ENCODE peak calls at places on chromosomes 7 and 10, in ten cellular contexts. One of them, this sample, is unnamed.

GRCh38 chr7:22849662-22850061 is 27.0 kb upstream of the TOMM7 start:
- DNase-seq in tibial nerve: no peak
- DNase-seq in adrenal gland: no peak
- DNase-seq in psoas muscle: no peak
- DNase-seq in kidney: no peak
- DNase-seq in Calu3: no peak
- DNase-seq in AG09309: no peak
- DNase-seq in sigmoid colon: no peak
- DNase-seq in choroid plexus epithelial cell: no peak
- DNase-seq in PC-9: no peak
- DNase-seq in this sample: no peak

GRCh38 chr7:46352335-46352954 is 431.4 kb upstream of the IGFBP3 start:
- DNase-seq in tibial nerve: peak; percentile 49
- DNase-seq in adrenal gland: peak; percentile 52
- DNase-seq in psoas muscle: no peak
- DNase-seq in kidney: no peak
- DNase-seq in Calu3: peak; percentile 78
- DNase-seq in AG09309: peak; percentile 23
- DNase-seq in sigmoid colon: no peak
- DNase-seq in choroid plexus epithelial cell: peak; percentile 79
- DNase-seq in PC-9: peak; percentile 81
- DNase-seq in this sample: no peak

GRCh38 chr10:15751048-15751447 is 31.3 kb upstream of the ITGA8 start:
- DNase-seq in tibial nerve: no peak
- DNase-seq in adrenal gland: no peak
- DNase-seq in psoas muscle: no peak
- DNase-seq in kidney: no peak
- DNase-seq in Calu3: no peak
- DNase-seq in AG09309: no peak
- DNase-seq in sigmoid colon: no peak
- DNase-seq in choroid plexus epithelial cell: no peak
- DNase-seq in PC-9: no peak
- DNase-seq in this sample: no peak

GRCh38 chr7:20906791-20907190 is 120.1 kb upstream of the SP8 start:
- DNase-seq in tibial nerve: no peak
- DNase-seq in adrenal gland: no peak
- DNase-seq in psoas muscle: no peak
- DNase-seq in kidney: no peak
- DNase-seq in Calu3: no peak
- DNase-seq in AG09309: no peak
- DNase-seq in sigmoid colon: no peak
- DNase-seq in choroid plexus epithelial cell: no peak
- DNase-seq in PC-9: no peak
- DNase-seq in this sample: no peak

GRCh38 chr7:82593780-82594179 is 150.2 kb upstream of the CACNA2D1 start:
- DNase-seq in tibial nerve: no peak
- DNase-seq in adrenal gland: no peak
- DNase-seq in psoas muscle: no peak
- DNase-seq in kidney: no peak
- DNase-seq in Calu3: no peak
- DNase-seq in AG09309: no peak
- DNase-seq in sigmoid colon: no peak
- DNase-seq in choroid plexus epithelial cell: no peak
- DNase-seq in PC-9: no peak
- DNase-seq in this sample: no peak

GRCh38 chr7:37007319-37007718 is 283.0 kb upstream of the AOAH start:
- DNase-seq in tibial nerve: no peak
- DNase-seq in adrenal gland: no peak
- DNase-seq in psoas muscle: no peak
- DNase-seq in kidney: no peak
- DNase-seq in Calu3: no peak
- DNase-seq in AG09309: no peak
- DNase-seq in sigmoid colon: no peak
- DNase-seq in choroid plexus epithelial cell: no peak
- DNase-seq in PC-9: no peak
- DNase-seq in this sample: no peak

GRCh38 chr7:150937848-150938561 is 40.1 kb downstream of the KCNH2 start:
- DNase-seq in tibial nerve: no peak
- DNase-seq in adrenal gland: no peak
- DNase-seq in psoas muscle: peak; percentile 50
- DNase-seq in kidney: peak; percentile 74
- DNase-seq in Calu3: no peak
- DNase-seq in AG09309: no peak
- DNase-seq in sigmoid colon: peak; percentile 67
- DNase-seq in choroid plexus epithelial cell: peak; percentile 36
- DNase-seq in PC-9: peak; percentile 55
- DNase-seq in this sample: no peak

GRCh38 chr10:123136221-123136805 is 543 bp downstream of the HMX3 start:
- DNase-seq in tibial nerve: no peak
- DNase-seq in adrenal gland: no peak
- DNase-seq in psoas muscle: no peak
- DNase-seq in kidney: no peak
- DNase-seq in Calu3: no peak
- DNase-seq in AG09309: no peak
- DNase-seq in sigmoid colon: no peak
- DNase-seq in choroid plexus epithelial cell: no peak
- DNase-seq in PC-9: no peak
- DNase-seq in this sample: no peak

GRCh38 chr10:2992401-2993198 is 74.7 kb upstream of the PFKP start:
- DNase-seq in tibial nerve: no peak
- DNase-seq in adrenal gland: no peak
- DNase-seq in psoas muscle: no peak
- DNase-seq in kidney: no peak
- DNase-seq in Calu3: no peak
- DNase-seq in AG09309: no peak
- DNase-seq in sigmoid colon: no peak
- DNase-seq in choroid plexus epithelial cell: no peak
- DNase-seq in PC-9: no peak
- DNase-seq in this sample: no peak
- TF ChIP-seq CTCF in tibial nerve: no peak
- TF ChIP-seq CTCF in adrenal gland: no peak
- TF ChIP-seq CTCF in psoas muscle: no peak
- TF ChIP-seq CTCF in kidney: no peak
- TF ChIP-seq CTCF in Calu3: no peak
- TF ChIP-seq CTCF in AG09309: peak; percentile 36
- TF ChIP-seq CTCF in sigmoid colon: no peak
- TF ChIP-seq CTCF in choroid plexus epithelial cell: peak; percentile 22
- TF ChIP-seq CTCF in PC-9: no peak
- TF ChIP-seq CTCF in this sample: no peak

GRCh38 chr10:125002423-125003145 is 60.7 kb downstream of the ZRANB1 start:
- DNase-seq in tibial nerve: no peak
- DNase-seq in adrenal gland: peak; percentile 57
- DNase-seq in psoas muscle: peak; percentile 51
- DNase-seq in kidney: peak; percentile 37
- DNase-seq in Calu3: no peak
- DNase-seq in AG09309: no peak
- DNase-seq in sigmoid colon: peak; percentile 61
- DNase-seq in choroid plexus epithelial cell: no peak
- DNase-seq in PC-9: no peak
- DNase-seq in this sample: peak; percentile 10

GRCh38 chr10:125003901-125004467 is 62.1 kb downstream of the ZRANB1 start:
- DNase-seq in tibial nerve: no peak
- DNase-seq in adrenal gland: no peak
- DNase-seq in psoas muscle: no peak
- DNase-seq in kidney: no peak
- DNase-seq in Calu3: no peak
- DNase-seq in AG09309: no peak
- DNase-seq in sigmoid colon: peak; percentile 49
- DNase-seq in choroid plexus epithelial cell: no peak
- DNase-seq in PC-9: no peak
- DNase-seq in this sample: peak; percentile 10

GRCh38 chr10:125004571-125005311 is 62.8 kb downstream of the ZRANB1 start:
- DNase-seq in tibial nerve: no peak
- DNase-seq in adrenal gland: peak; percentile 21
- DNase-seq in psoas muscle: no peak
- DNase-seq in kidney: peak; percentile 38
- DNase-seq in Calu3: no peak
- DNase-seq in AG09309: no peak
- DNase-seq in sigmoid colon: peak; percentile 61
- DNase-seq in choroid plexus epithelial cell: no peak
- DNase-seq in PC-9: no peak
- DNase-seq in this sample: no peak

GRCh38 chr10:125002044-125002422 is 60.1 kb downstream of the ZRANB1 start:
- DNase-seq in tibial nerve: no peak
- DNase-seq in adrenal gland: peak; percentile 28
- DNase-seq in psoas muscle: no peak
- DNase-seq in kidney: no peak
- DNase-seq in Calu3: no peak
- DNase-seq in AG09309: no peak
- DNase-seq in sigmoid colon: peak; percentile 54
- DNase-seq in choroid plexus epithelial cell: no peak
- DNase-seq in PC-9: no peak
- DNase-seq in this sample: no peak

DNA sequence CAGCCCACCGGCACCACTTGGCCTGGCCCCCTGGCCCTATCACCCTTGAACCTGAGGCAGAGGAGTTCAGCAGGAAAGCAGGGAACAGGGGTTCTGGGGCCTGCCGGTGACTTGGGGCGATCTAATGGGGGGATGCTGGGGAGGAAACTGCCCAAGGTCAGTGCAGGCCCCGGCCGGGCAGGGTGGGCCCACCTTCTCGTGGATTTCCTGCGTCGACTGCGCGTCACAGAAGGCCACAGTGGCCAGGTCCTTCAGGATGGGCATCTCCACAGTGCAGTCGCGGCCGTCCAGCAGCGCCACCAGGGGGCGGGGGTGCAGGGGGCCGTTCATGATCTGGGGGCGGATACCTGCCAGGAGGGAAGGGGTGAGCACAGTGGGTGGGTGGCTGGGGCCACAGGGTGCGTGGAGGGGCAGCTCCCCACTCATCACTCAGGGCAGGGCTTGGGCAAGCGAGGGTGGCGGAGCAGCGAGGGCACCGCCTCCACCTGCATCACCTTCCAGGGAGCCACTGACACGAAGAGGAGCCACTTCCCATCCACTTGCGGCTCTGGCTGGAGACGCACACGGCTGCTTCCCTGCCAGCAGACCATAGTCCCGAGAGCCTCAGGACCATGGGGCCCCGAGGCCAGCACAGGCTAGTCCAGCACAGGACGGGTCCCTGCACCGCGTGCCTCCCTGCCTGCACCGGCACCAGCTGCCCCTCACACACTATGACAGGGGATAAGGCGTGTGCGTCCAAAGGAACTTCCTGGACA is 61.4 kb downstream of the ZRANB1 start:
- DNase-seq in tibial nerve: no peak
- DNase-seq in adrenal gland: peak; percentile 24
- DNase-seq in psoas muscle: peak; percentile 53
- DNase-seq in kidney: peak; percentile 54
- DNase-seq in Calu3: no peak
- DNase-seq in AG09309: no peak
- DNase-seq in sigmoid colon: peak; percentile 61
- DNase-seq in choroid plexus epithelial cell: no peak
- DNase-seq in PC-9: no peak
- DNase-seq in this sample: peak; percentile 11
- TF ChIP-seq CTCF in tibial nerve: no peak
- TF ChIP-seq CTCF in adrenal gland: no peak
- TF ChIP-seq CTCF in psoas muscle: peak; percentile 5
- TF ChIP-seq CTCF in kidney: no peak
- TF ChIP-seq CTCF in Calu3: no peak
- TF ChIP-seq CTCF in AG09309: peak; percentile 7
- TF ChIP-seq CTCF in sigmoid colon: no peak
- TF ChIP-seq CTCF in choroid plexus epithelial cell: peak; percentile 12
- TF ChIP-seq CTCF in PC-9: no peak
- TF ChIP-seq CTCF in this sample: no peak

DNA sequence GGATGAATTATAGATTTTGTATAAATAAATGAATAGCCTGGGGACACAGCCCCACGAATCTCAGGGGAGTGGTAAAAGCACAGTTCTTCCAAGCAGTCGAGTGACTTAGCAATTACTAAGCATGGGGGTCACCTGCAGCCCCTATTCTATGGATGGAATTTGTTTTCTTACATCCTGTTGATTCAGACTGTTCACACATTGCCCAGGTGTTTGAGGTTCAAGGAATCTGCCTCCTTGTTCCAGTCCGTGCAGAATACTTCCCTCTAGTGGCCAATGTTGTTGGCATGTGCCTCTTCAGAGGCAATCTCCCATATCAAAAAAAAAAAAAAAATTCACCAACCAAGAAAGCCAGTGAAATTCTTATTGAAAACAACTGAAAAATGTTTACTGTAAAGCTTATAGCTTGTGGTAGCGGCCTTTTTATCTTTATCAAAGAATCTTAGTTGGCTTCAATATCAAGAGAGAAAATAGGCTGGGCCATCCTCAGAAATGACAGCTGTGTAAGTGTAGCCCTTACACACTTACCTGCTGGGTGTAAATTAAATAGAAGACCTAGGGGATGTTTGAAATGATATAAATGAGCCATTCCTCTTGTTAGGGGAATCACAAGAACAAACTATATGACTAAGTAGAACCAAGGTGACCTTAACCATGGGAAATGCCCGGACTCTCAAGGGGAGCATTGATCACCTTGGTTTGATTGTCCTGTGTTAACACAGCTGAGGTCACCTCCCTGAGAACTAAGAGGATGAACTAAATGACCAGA is 7.8 kb downstream of the LIPM start:
- DNase-seq in tibial nerve: peak; percentile 32
- DNase-seq in adrenal gland: peak; percentile 38
- DNase-seq in psoas muscle: no peak
- DNase-seq in kidney: no peak
- DNase-seq in Calu3: peak; percentile 34
- DNase-seq in AG09309: peak; percentile 49
- DNase-seq in sigmoid colon: no peak
- DNase-seq in choroid plexus epithelial cell: peak; percentile 88
- DNase-seq in PC-9: peak; percentile 22
- DNase-seq in this sample: no peak
- TF ChIP-seq CTCF in tibial nerve: peak; percentile 28
- TF ChIP-seq CTCF in adrenal gland: peak; percentile 57
- TF ChIP-seq CTCF in psoas muscle: peak; percentile 51
- TF ChIP-seq CTCF in kidney: peak; percentile 61
- TF ChIP-seq CTCF in Calu3: peak; percentile 39
- TF ChIP-seq CTCF in AG09309: peak; percentile 85
- TF ChIP-seq CTCF in sigmoid colon: no peak
- TF ChIP-seq CTCF in choroid plexus epithelial cell: peak; percentile 91
- TF ChIP-seq CTCF in PC-9: peak; percentile 70
- TF ChIP-seq CTCF in this sample: peak; percentile 65

GRCh38 chr10:44881639-44882038 is 29.5 kb upstream of the TMEM72 start:
- DNase-seq in tibial nerve: no peak
- DNase-seq in adrenal gland: no peak
- DNase-seq in psoas muscle: no peak
- DNase-seq in kidney: no peak
- DNase-seq in Calu3: no peak
- DNase-seq in AG09309: no peak
- DNase-seq in sigmoid colon: no peak
- DNase-seq in choroid plexus epithelial cell: no peak
- DNase-seq in PC-9: no peak
- DNase-seq in this sample: no peak

GRCh38 chr10:44879531-44879899 is 31.6 kb upstream of the TMEM72 start:
- DNase-seq in tibial nerve: no peak
- DNase-seq in adrenal gland: no peak
- DNase-seq in psoas muscle: peak; percentile 65
- DNase-seq in kidney: no peak
- DNase-seq in Calu3: no peak
- DNase-seq in AG09309: no peak
- DNase-seq in sigmoid colon: peak; percentile 72
- DNase-seq in choroid plexus epithelial cell: no peak
- DNase-seq in PC-9: no peak
- DNase-seq in this sample: no peak

GRCh38 chr10:44880090-44880715 is 30.9 kb upstream of the TMEM72 start:
- DNase-seq in tibial nerve: no peak
- DNase-seq in adrenal gland: no peak
- DNase-seq in psoas muscle: no peak
- DNase-seq in kidney: no peak
- DNase-seq in Calu3: no peak
- DNase-seq in AG09309: no peak
- DNase-seq in sigmoid colon: no peak
- DNase-seq in choroid plexus epithelial cell: no peak
- DNase-seq in PC-9: no peak
- DNase-seq in this sample: no peak

GRCh38 chr10:44882146-44882720 is 28.9 kb upstream of the TMEM72 start:
- DNase-seq in tibial nerve: no peak
- DNase-seq in adrenal gland: no peak
- DNase-seq in psoas muscle: no peak
- DNase-seq in kidney: no peak
- DNase-seq in Calu3: no peak
- DNase-seq in AG09309: no peak
- DNase-seq in sigmoid colon: no peak
- DNase-seq in choroid plexus epithelial cell: no peak
- DNase-seq in PC-9: no peak
- DNase-seq in this sample: no peak

GRCh38 chr10:44878704-44879530 is 32.2 kb upstream of the TMEM72 start:
- DNase-seq in tibial nerve: peak; percentile 70
- DNase-seq in adrenal gland: peak; percentile 89
- DNase-seq in psoas muscle: peak; percentile 94
- DNase-seq in kidney: peak; percentile 95
- DNase-seq in Calu3: peak; percentile 80
- DNase-seq in AG09309: no peak
- DNase-seq in sigmoid colon: peak; percentile 95
- DNase-seq in choroid plexus epithelial cell: peak; percentile 93
- DNase-seq in PC-9: peak; percentile 37
- DNase-seq in this sample: peak; percentile 64
- TF ChIP-seq CTCF in tibial nerve: no peak
- TF ChIP-seq CTCF in adrenal gland: no peak
- TF ChIP-seq CTCF in psoas muscle: no peak
- TF ChIP-seq CTCF in kidney: peak; percentile 2
- TF ChIP-seq CTCF in Calu3: no peak
- TF ChIP-seq CTCF in AG09309: peak; percentile 15
- TF ChIP-seq CTCF in sigmoid colon: no peak
- TF ChIP-seq CTCF in choroid plexus epithelial cell: peak; percentile 34
- TF ChIP-seq CTCF in PC-9: no peak
- TF ChIP-seq CTCF in this sample: no peak

This sample was measured in natural killer cell.